ENCODE peak calls at places on chromosomes 16 and 17, in five cellular contexts. W, I, G, L and R are unnamed samples. For H3K36me3 and H3K27me3, the result is how much of the 10 kb centered on the place peaks cover.

GRCh38 chr17:65438708-65439294 is 122.6 kb downstream of the AXIN2 start:
- DNase-seq in L (no peak), W (no peak), G (no peak), I (no peak), R (no peak)

GRCh38 chr17:17345686-17346427 is 42.7 kb downstream of the NT5M start:
- DNase-seq in I (no peak), W (peak), L (no peak), G (no peak), R (no peak)

GRCh38 chr17:82900741-82901140 is 60.9 kb upstream of the ZNF750 start:
- DNase-seq in L (no peak), G (no peak), W (no peak), I (no peak), R (no peak)

GRCh38 chr17:77581480-77581879 is 377.0 kb upstream of the TNRC6C start:
- DNase-seq in L (no peak), G (no peak), W (peak), I (peak), R (peak)

GRCh38 chr17:1182831-1183578 is 3.2 kb upstream of the ABR start:
- DNase-seq in L (no peak), G (no peak), I (no peak), W (no peak), R (no peak)

GRCh38 chr17:78111727-78112507 is 16.6 kb downstream of the TMC6 start:
- DNase-seq in I (no peak), L (no peak), G (no peak), W (no peak), R (no peak)

GRCh38 chr16:85107532-85107931 is 4.7 kb downstream of the CIBAR2 start:
- DNase-seq in G (no peak), W (no peak), I (no peak), L (no peak), R (no peak)

GRCh38 chr16:25235991-25236390 is 19.2 kb downstream of the AQP8 start:
- DNase-seq in W (no peak), I (no peak), L (no peak), G (no peak), R (no peak)

GRCh38 chr16:66549284-66550131 is at the start of gene TK2:
- DNase-seq in I (peak), W (peak), L (peak), G (peak), R (peak)

GRCh38 chr16:26189496-26190005 is 497.8 kb downstream of the HS3ST4 start:
- DNase-seq in L (no peak), G (no peak), W (no peak), I (no peak), R (no peak)

GRCh38 chr17:69473801-69474170 is 59.3 kb downstream of the MAP2K6 start:
- DNase-seq in I (peak), L (no peak), W (no peak), G (no peak), R (peak)

DNA sequence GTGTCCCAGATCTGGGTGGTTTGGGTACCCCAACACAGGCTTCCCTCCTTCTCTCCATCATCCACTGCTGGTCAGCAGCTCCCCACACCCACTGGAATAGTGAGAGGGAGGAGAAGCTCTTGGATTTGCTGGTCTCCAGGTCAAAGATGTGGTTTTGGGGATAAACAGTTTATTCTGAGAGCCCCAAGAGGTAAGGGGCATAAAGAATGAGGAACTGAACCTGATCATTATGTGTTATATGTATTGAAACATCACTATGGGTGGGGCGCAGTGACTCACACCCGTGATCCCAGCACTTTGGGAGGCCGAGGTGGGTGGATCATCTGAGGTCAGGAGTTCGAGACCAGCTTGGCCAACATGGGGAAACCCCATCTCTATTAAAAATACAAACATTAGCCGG is 3.9 kb downstream of the DPEP2 start:
- DNase-seq in L (no peak), W (no peak), I (peak), G (no peak), R (no peak)
- H3K4me3 ChIP-seq in L (no peak), W (no peak), I (no peak), G (no peak), R (no peak)

GRCh38 chr17:42111901-42112551 is 488 bp downstream of the DHX58 start:
- DNase-seq in G (peak), W (peak), I (peak), L (no peak), R (peak)

GRCh38 chr17:42112552-42113176 is at the start of gene DHX58:
- DNase-seq in I (peak), W (peak), L (peak), G (peak), R (peak)

GRCh38 chr17:42113293-42114069 is 967 bp upstream of the DHX58 start:
- DNase-seq in G (no peak), L (no peak), W (no peak), I (no peak), R (no peak)

GRCh38 chr17:42116705-42117396 is 4.3 kb downstream of the KAT2A start:
- DNase-seq in I (peak), L (peak), G (peak), W (peak), R (peak)

GRCh38 chr17:42114118-42114517 is 1.6 kb upstream of the DHX58 start:
- DNase-seq in G (no peak), I (no peak), L (no peak), W (no peak), R (no peak)
- H3K36me3 ChIP-seq in G (under half), I (under half), L (under half), W (under half), R (half or more)

GRCh38 chr16:3625331-3625730 is 13.9 kb upstream of the SLX4 start:
- DNase-seq in G (no peak), L (no peak), I (no peak), W (peak), R (no peak)
- H3K27me3 ChIP-seq in G (under half), L (under half), I (under half), W (under half), R (under half)

DNA sequence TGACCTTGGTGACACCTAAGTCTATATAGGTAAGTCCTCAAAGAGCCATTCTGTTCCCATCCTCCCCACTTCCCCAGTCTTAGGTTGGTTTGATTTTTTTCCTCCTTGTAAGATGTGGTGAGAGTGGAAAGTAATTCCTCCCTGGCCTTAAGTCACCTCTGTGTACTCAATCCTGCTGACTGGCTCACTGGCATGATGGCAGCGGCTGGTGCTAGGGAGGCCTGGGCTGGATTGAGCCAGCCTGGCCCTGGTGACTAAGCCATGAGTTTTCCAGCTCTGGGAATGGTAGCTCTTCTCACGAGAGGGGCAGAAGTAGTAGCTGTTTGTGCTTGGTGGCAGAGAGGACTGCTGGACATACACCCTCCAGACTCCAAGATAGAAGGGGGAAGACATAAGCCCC is 2.5 kb downstream of the ARL4D start:
- DNase-seq in L (no peak), W (no peak), I (peak), G (no peak), R (peak)
- H3K4me3 ChIP-seq in L (no peak), W (peak), I (peak), G (peak), R (peak)

DNA sequence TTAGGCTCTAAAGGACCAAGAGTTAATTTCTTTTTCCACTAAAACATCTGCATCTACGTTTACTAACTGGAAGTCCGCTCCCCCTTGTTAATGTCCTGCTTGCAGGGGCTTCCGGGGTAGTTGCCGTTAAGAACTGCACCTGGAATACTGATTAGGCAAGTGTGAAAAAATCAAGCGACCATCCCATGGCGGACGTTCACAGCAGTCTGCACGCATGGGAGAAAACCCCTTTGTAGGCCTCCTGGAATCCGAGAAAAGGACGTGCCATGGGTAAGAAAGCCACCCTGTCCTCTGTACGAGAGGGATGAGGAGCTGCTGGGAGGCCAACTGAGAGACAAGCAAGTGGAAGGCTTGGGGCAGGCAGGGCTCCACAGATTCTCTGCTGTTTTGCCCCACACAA is 14.9 kb downstream of the SNN start:
- DNase-seq in I (no peak), G (no peak), L (no peak), W (no peak), R (no peak)
- H3K36me3 ChIP-seq in I (under half), G (under half), L (half or more), W (half or more), R (half or more)

DNA sequence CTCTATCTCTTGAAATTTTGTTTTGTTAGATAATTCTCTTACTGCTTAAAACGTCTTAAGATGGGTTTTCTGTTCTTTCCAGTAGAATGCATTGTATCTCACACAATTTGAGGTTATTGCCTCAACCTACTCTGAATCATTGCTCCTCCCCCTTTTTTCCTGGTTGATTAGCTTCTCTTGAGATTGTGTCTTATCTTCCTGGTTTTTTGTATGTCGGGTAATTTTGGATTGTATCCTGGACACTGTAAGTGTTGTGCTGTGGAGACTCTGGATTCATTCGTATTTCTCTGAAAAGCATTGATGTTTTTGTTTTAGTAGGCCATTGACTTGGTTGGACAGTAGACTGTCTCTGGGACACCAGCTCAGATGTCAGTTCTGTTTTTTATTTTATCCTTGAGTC is 26.1 kb downstream of the PRKCB start:
- DNase-seq in I (no peak), W (no peak), G (no peak), L (no peak), R (no peak)
- H3K27me3 ChIP-seq in I (under half), W (under half), G (under half), L (under half), R (under half)

DNA sequence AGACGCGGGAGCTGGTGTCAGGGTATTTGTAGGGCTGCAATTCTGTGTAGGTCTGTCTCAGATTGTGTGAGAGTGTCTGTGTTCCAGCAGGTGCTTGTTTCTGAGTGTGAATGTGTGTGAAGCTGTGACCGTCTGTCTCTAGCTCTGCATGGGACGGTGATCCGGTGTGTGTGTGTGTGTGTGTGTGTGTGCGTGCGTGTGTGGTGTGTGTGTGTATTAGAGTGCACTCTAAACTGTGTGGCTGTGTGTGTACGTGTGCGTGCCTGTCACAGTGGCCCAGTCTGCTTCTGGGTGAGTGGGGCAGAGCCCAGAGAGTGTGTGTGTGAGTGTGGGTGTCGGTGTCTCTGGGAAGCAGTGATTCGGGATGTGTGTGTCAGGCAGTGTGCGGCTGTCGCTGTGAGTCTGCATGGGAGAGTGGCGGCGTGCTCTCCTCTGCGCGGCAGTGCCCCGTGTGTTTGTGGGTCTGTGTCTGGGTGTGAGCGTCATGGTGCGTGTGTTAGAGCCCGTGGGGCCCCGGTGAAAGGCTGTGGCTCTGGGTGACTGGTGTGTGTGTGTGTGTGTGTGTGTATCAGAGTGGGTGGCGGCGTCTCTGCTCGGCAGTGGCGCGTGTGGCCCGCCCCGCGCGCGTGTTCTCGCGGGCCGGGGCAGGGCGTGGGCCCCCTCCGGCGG is 434 bp upstream of the WSCD1 start:
- DNase-seq in I (no peak), G (peak), L (peak), W (no peak), R (no peak)
- H3K4me3 ChIP-seq in I (no peak), G (peak), L (no peak), W (peak), R (no peak)

GRCh38 chr16:10761388-10761787 is 17.7 kb downstream of the NUBP1 start:
- DNase-seq in W (no peak), G (no peak), I (no peak), L (no peak), R (no peak)
- H3K36me3 ChIP-seq in W (half or more), G (half or more), I (under half), L (half or more), R (under half)